ENCODE peak calls at places on chromosomes 1 and 21, in ten cellular contexts. D is NCI-H2081; U is stimulated activated CD8-positive, alpha-beta memory T cell treated with anti-CD3 and anti-CD28 coated beads, Interleukin-2, amount 100 ng/mL, for 1 hour; V is AG04450; R is adipocyte; X is fibroblast of the aortic adventitia; Y is renal cortical epithelial cell; L is retina; Q is mesendoderm; O is HL-60. E is an unnamed sample.

GRCh38 chr1:31902509-31902857 is 35.7 kb downstream of the PTP4A2 start:
- DNase-seq in V (no peak), X (no peak), U (no peak), Q (no peak), R (no peak), D (no peak), L (no peak), Y (no peak), O (no peak), E (no peak)

GRCh38 chr1:182588460-182589396 is at the start of gene RNASEL:
- DNase-seq in U (no peak), V (peak; percentile 6), D (no peak), L (peak; percentile 85), X (peak; percentile 68), Y (peak; percentile 79), O (peak; percentile 76), R (peak; percentile 84), Q (peak; percentile 85), E (no peak)

GRCh38 chr1:181251001-181251712 is 162.7 kb downstream of the IER5 start:
- DNase-seq in V (peak; percentile 10), R (peak; percentile 31), Y (peak; percentile 92), O (no peak), D (peak; percentile 38), L (no peak), U (no peak), X (peak; percentile 88), Q (no peak), E (peak; percentile 90)

GRCh38 chr1:2241820-2242219 is 13.7 kb downstream of the SKI start:
- DNase-seq in U (no peak), V (no peak), Q (no peak), X (no peak), D (no peak), Y (no peak), R (no peak), L (peak; percentile 32), O (no peak), E (no peak)

GRCh38 chr1:107666493-107666892 is 298.5 kb downstream of the VAV3 start:
- DNase-seq in U (no peak), X (no peak), R (no peak), D (no peak), L (no peak), Y (no peak), Q (no peak), V (no peak), O (no peak), E (no peak)

GRCh38 chr21:33655591-33656221 is 13.4 kb downstream of the ITSN1 start:
- DNase-seq in X (peak; percentile 96), Q (peak; percentile 99), R (peak; percentile 67), D (no peak), U (no peak), L (no peak), O (no peak), V (peak; percentile 88), Y (peak; percentile 99), E (no peak)

GRCh38 chr1:41639332-41639936 is 155.0 kb upstream of the EDN2 start:
- DNase-seq in Q (no peak), D (no peak), O (no peak), U (no peak), V (no peak), R (peak; percentile 64), Y (no peak), X (no peak), L (no peak), E (no peak)

GRCh38 chr1:25716320-25716719 is 83.7 kb upstream of the SELENON start:
- DNase-seq in Y (no peak), V (no peak), R (peak; percentile 27), Q (no peak), U (no peak), L (no peak), O (no peak), X (no peak), D (no peak), E (no peak)

GRCh38 chr21:39388038-39388810 is 39.3 kb upstream of the HMGN1 start:
- DNase-seq in X (peak; percentile 80), L (peak; percentile 92), Q (peak; percentile 88), U (peak; percentile 78), O (peak; percentile 91), Y (peak; percentile 45), V (no peak), D (peak; percentile 52), R (peak; percentile 97), E (peak; percentile 69)

GRCh38 chr1:45275054-45275453 is 51.6 kb upstream of the HPDL start:
- DNase-seq in U (no peak), V (no peak), R (no peak), L (no peak), Y (no peak), D (no peak), X (no peak), O (no peak), Q (peak; percentile 34), E (no peak)

GRCh38 chr1:194256010-194256409 is 1069.6 kb upstream of the B3GALT2 start:
- DNase-seq in U (no peak), X (no peak), L (no peak), Y (no peak), R (no peak), V (no peak), Q (no peak), O (no peak), D (no peak), E (no peak)

GRCh38 chr1:236947794-236948193 is 56.4 kb downstream of the MT1HL1 start:
- DNase-seq in O (no peak), Y (no peak), R (no peak), X (no peak), L (no peak), D (no peak), U (no peak), Q (no peak), V (no peak), E (no peak)

GRCh38 chr1:84689514-84690396 is 506 bp downstream of the SSX2IP start:
- DNase-seq in R (peak; percentile 75), Q (peak; percentile 55), L (peak; percentile 77), V (no peak), U (peak; percentile 7), X (peak; percentile 46), D (no peak), O (peak; percentile 62), Y (no peak), E (peak; percentile 91)

GRCh38 chr1:244211559-244211944 is 160.5 kb downstream of the ZBTB18 start:
- DNase-seq in Y (no peak), V (no peak), D (no peak), O (no peak), X (peak; percentile 81), R (peak; percentile 43), Q (no peak), U (no peak), L (no peak), E (no peak)

GRCh38 chr1:191888996-191889622 is 269.2 kb upstream of the RGS18 start:
- DNase-seq in V (no peak), D (peak; percentile 41), Q (no peak), Y (peak; percentile 52), O (no peak), R (peak; percentile 26), L (no peak), X (peak; percentile 13), U (no peak), E (peak; percentile 81)

GRCh38 chr1:17427696-17428660 is 11.5 kb downstream of the RCC2 start:
- DNase-seq in U (no peak), L (no peak), V (no peak), Q (no peak), R (no peak), D (no peak), X (no peak), Y (no peak), O (no peak), E (no peak)

GRCh38 chr1:31483012-31483946 is 70.3 kb downstream of the SERINC2 start:
- DNase-seq in Y (peak; percentile 99), U (no peak), Q (no peak), X (peak; percentile 97), V (peak; percentile 85), D (peak; percentile 53), R (peak; percentile 32), O (peak; percentile 96), L (peak; percentile 74), E (no peak)

GRCh38 chr1:201540846-201541735 is 2.2 kb downstream of the NAV1 start:
- DNase-seq in X (no peak), Y (no peak), L (no peak), U (no peak), O (no peak), D (no peak), R (no peak), Q (peak; percentile 63), V (no peak), E (no peak)

GRCh38 chr1:23719162-23719820 is 24.0 kb upstream of the ELOA start:
- DNase-seq in O (no peak), Q (no peak), D (no peak), X (no peak), V (peak; percentile 45), L (no peak), Y (no peak), U (no peak), R (no peak), E (no peak)

GRCh38 chr1:216903389-216903754 is 180.1 kb upstream of the ESRRG start:
- DNase-seq in U (no peak), V (peak; percentile 50), D (no peak), R (peak; percentile 20), Q (peak; percentile 85), Y (peak; percentile 90), O (no peak), L (no peak), X (peak; percentile 9), E (no peak)

GRCh38 chr1:195663549-195664280 is 944.5 kb downstream of the KCNT2 start:
- DNase-seq in D (no peak), Q (peak; percentile 10), V (peak; percentile 67), L (no peak), U (no peak), X (peak; percentile 71), Y (peak; percentile 89), R (peak; percentile 68), O (no peak), E (no peak)

GRCh38 chr1:192087334-192087733 is 70.9 kb upstream of the RGS18 start:
- DNase-seq in V (no peak), Y (no peak), U (no peak), R (no peak), Q (no peak), L (no peak), X (no peak), D (no peak), O (no peak), E (no peak)

GRCh38 chr1:199447906-199448305 is 579.6 kb upstream of the NR5A2 start:
- DNase-seq in X (peak; percentile 35), V (no peak), D (no peak), O (no peak), R (no peak), Q (no peak), Y (no peak), U (no peak), L (no peak), E (no peak)

GRCh38 chr1:81126989-81127571 is 673.7 kb upstream of the ADGRL2 start:
- DNase-seq in L (peak; percentile 70), O (no peak), U (no peak), R (peak; percentile 75), V (no peak), X (no peak), Y (peak; percentile 33), Q (no peak), D (peak; percentile 57), E (peak; percentile 94)

GRCh38 chr1:111733183-111733995 is 5.8 kb downstream of the INKA2 start:
- DNase-seq in V (no peak), X (peak; percentile 51), D (no peak), O (peak; percentile 92), L (no peak), Q (peak; percentile 83), Y (peak; percentile 45), U (no peak), R (peak; percentile 68), E (no peak)

GRCh38 chr1:162421258-162422194 is 9.6 kb upstream of the SH2D1B start:
- DNase-seq in Q (no peak), X (no peak), L (no peak), V (no peak), O (no peak), R (no peak), Y (no peak), D (no peak), U (no peak), E (no peak)

GRCh38 chr1:41485605-41486004 is 1.1 kb upstream of the EDN2 start:
- DNase-seq in D (no peak), O (no peak), U (no peak), X (peak; percentile 49), L (peak; percentile 37), Q (peak; percentile 98), Y (peak; percentile 80), V (no peak), R (peak; percentile 59), E (no peak)

GRCh38 chr1:59029366-59029765 is 245.5 kb upstream of the JUN start:
- DNase-seq in R (no peak), X (no peak), Y (no peak), L (no peak), Q (no peak), V (no peak), U (no peak), O (no peak), D (no peak), E (no peak)

E was measured in NCI-H1105 treated with DMSO at 0.1 percent for 48 hours.